ENCODE peak calls at places on chromosome 17, in four cellular contexts. A is OCI-LY7, G is Peyer's patch, P is AG10803. N is an unnamed sample.

GRCh38 chr17:19372439-19372838 is 5.9 kb upstream of the MAPK7 start:
- DNase-seq in A (no peak), G (no peak), P (no peak), N (no peak)

GRCh38 chr17:16938031-16938430 is 33.9 kb downstream of the TNFRSF13B start:
- DNase-seq in A (no peak), G (no peak), P (no peak), N (no peak)

GRCh38 chr17:82380860-82381702 is 9.5 kb downstream of the UTS2R start:
- DNase-seq in A (no peak), G (no peak), P (peak), N (no peak)

GRCh38 chr17:65198653-65199382 is 61.6 kb downstream of the RGS9 start:
- DNase-seq in A (peak), G (no peak), P (peak), N (no peak)

GRCh38 chr17:28745052-28745776 is 1.4 kb downstream of the TRAF4 start:
- DNase-seq in A (peak), G (peak), P (peak), N (no peak)

GRCh38 chr17:29112780-29113295 is 67.4 kb downstream of the MYO18A start:
- DNase-seq in A (no peak), G (no peak), P (peak), N (no peak)

GRCh38 chr17:1640329-1641064 is 5.0 kb downstream of the SCARF1 start:
- DNase-seq in A (no peak), G (no peak), P (no peak), N (no peak)

GRCh38 chr17:77488531-77489238 is 347.9 kb downstream of the SEC14L1 start:
- DNase-seq in A (no peak), G (no peak), P (no peak), N (no peak)

GRCh38 chr17:29225388-29225787 is 21.3 kb upstream of the CRYBA1 start:
- DNase-seq in A (no peak), G (no peak), P (no peak), N (no peak)

GRCh38 chr17:42274273-42274542 is 2.0 kb downstream of the STAT5B start:
- DNase-seq in A (no peak), G (no peak), P (no peak), N (no peak)

GRCh38 chr17:43779145-43780125 is 658 bp upstream of the DUSP3 start:
- DNase-seq in A (no peak), G (no peak), P (no peak), N (no peak)

GRCh38 chr17:9209781-9210370 is 188.6 kb downstream of the NTN1 start:
- DNase-seq in A (no peak), G (peak), P (no peak), N (no peak)

GRCh38 chr17:4920351-4921048 is 11.6 kb upstream of the GP1BA start:
- DNase-seq in A (no peak), G (no peak), P (peak), N (no peak)

GRCh38 chr17:596763-597644 is 117.6 kb downstream of the VPS53 start:
- DNase-seq in A (no peak), G (no peak), P (peak), N (no peak)

GRCh38 chr17:8916470-8916869 is 49.0 kb upstream of the PIK3R6 start:
- DNase-seq in A (no peak), G (no peak), P (no peak), N (no peak)

GRCh38 chr17:56629450-56630187 is 36.1 kb downstream of the NOG start:
- DNase-seq in A (no peak), G (no peak), P (peak), N (peak)

GRCh38 chr17:41298458-41299135 is 4.1 kb downstream of the KRTAP29-1 start:
- DNase-seq in A (no peak), G (no peak), P (no peak), N (no peak)

GRCh38 chr17:57561072-57561861 is 183.8 kb downstream of the CCDC182 start:
- DNase-seq in A (peak), G (no peak), P (no peak), N (no peak)

GRCh38 chr17:82932146-82933005 is 92.6 kb upstream of the ZNF750 start:
- DNase-seq in A (no peak), G (peak), P (peak), N (no peak)

GRCh38 chr17:48238933-48239602 is 131.5 kb downstream of the SNX11 start:
- DNase-seq in A (no peak), G (no peak), P (no peak), N (no peak)

GRCh38 chr17:9238340-9239259 is 217.3 kb downstream of the NTN1 start:
- DNase-seq in A (no peak), G (no peak), P (no peak), N (no peak)

GRCh38 chr17:74742978-74743545 is 5.4 kb upstream of the NHERF1 start:
- DNase-seq in A (no peak), G (no peak), P (no peak), N (no peak)

GRCh38 chr17:76672270-76672851 is 28.8 kb upstream of the ST6GALNAC1 start:
- DNase-seq in A (peak), G (no peak), P (no peak), N (no peak)

GRCh38 chr17:77959216-77959925 is 868 bp downstream of the TNRC6C start:
- DNase-seq in A (peak), G (peak), P (no peak), N (no peak)

GRCh38 chr17:1420981-1421380 is 21.0 kb upstream of the YWHAE start:
- DNase-seq in A (no peak), G (no peak), P (no peak), N (no peak)

GRCh38 chr17:1228752-1229353 is 41.4 kb upstream of the BHLHA9 start:
- DNase-seq in A (no peak), G (peak), P (no peak), N (no peak)

GRCh38 chr17:35238817-35239216 is 4.1 kb upstream of the SLFN5 start:
- DNase-seq in A (no peak), G (no peak), P (peak), N (no peak)

GRCh38 chr17:69060835-69061234 is at the start of gene ABCA9:
- DNase-seq in A (no peak), G (no peak), P (peak), N (no peak)

GRCh38 chr17:59165933-59166342 is 10.4 kb downstream of the PRR11 start:
- DNase-seq in A (peak), G (no peak), P (peak), N (peak)

GRCh38 chr17:21287703-21288449 is 3.4 kb downstream of the MAP2K3 start:
- DNase-seq in A (peak), G (peak), P (peak), N (peak)

GRCh38 chr17:41082565-41083136 is 1.3 kb upstream of the KRTAP4-7 start:
- DNase-seq in A (no peak), G (no peak), P (peak), N (no peak)

GRCh38 chr17:50560185-50560824 is at the start of gene CACNA1G:
- DNase-seq in A (peak), G (peak), P (peak), N (peak)

GRCh38 chr17:35171834-35172233 is 22.4 kb downstream of the SLC35G3 start:
- DNase-seq in A (no peak), G (no peak), P (peak), N (no peak)

GRCh38 chr17:19464033-19465026 is 53.3 kb downstream of the RNF112 start:
- DNase-seq in A (peak), G (no peak), P (peak), N (no peak)

GRCh38 chr17:39924691-39925055 is 2.7 kb downstream of the ORMDL3 start:
- DNase-seq in A (no peak), G (no peak), P (no peak), N (no peak)

GRCh38 chr17:46154151-46154816 is 38.9 kb downstream of the KANSL1 start:
- DNase-seq in A (peak), G (no peak), P (no peak), N (peak)

GRCh38 chr17:27654654-27655524 is 23.9 kb downstream of the LGALS9 start:
- DNase-seq in A (peak), G (peak), P (peak), N (peak)

GRCh38 chr17:77476498-77476897 is 335.7 kb downstream of the SEC14L1 start:
- DNase-seq in A (no peak), G (no peak), P (no peak), N (no peak)

GRCh38 chr17:61250335-61250890 is 149.2 kb upstream of the TBX2 start:
- DNase-seq in A (no peak), G (no peak), P (peak), N (no peak)

DNA sequence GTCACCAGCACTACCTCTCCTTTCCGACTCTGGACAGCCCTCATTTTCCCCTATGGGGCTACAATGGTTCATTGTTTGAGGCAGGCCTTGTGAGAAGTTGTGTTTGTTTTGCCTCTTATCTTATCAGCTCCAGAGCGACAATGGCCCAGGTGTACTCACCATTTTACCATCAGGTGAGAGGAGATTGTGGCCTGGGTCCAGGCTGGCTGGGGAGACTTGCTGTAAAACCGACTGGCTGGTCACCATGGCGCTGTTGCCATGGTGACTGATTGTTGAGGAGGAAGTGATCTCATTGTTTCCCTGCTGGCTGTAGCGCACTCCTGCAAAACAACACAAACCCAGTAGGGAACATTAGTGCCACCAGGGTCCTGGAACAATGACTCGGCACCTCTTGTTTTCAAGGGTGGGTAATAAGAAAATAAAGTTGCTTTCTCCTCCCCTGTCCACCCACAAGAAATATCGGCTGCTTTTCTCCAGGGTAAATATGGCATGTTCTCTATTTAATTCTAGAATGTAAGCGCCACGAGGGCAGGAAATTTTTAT is 34.4 kb downstream of the HNF1B start:
- DNase-seq in A (peak), G (peak), P (peak), N (no peak)
- TF ChIP-seq CTCF in A (no peak), G (no peak), P (no peak), N (no peak)

GRCh38 chr17:31537558-31537957 is 146.1 kb downstream of the RAB11FIP4 start:
- DNase-seq in A (peak), G (no peak), P (peak), N (no peak)

GRCh38 chr17:31538080-31538762 is 146.7 kb downstream of the RAB11FIP4 start:
- DNase-seq in A (peak), G (no peak), P (no peak), N (no peak)

GRCh38 chr17:31544186-31544585 is 152.7 kb downstream of the RAB11FIP4 start:
- DNase-seq in A (peak), G (no peak), P (no peak), N (no peak)

GRCh38 chr17:31540602-31541307 is 149.3 kb downstream of the RAB11FIP4 start:
- DNase-seq in A (no peak), G (no peak), P (no peak), N (no peak)

DNA sequence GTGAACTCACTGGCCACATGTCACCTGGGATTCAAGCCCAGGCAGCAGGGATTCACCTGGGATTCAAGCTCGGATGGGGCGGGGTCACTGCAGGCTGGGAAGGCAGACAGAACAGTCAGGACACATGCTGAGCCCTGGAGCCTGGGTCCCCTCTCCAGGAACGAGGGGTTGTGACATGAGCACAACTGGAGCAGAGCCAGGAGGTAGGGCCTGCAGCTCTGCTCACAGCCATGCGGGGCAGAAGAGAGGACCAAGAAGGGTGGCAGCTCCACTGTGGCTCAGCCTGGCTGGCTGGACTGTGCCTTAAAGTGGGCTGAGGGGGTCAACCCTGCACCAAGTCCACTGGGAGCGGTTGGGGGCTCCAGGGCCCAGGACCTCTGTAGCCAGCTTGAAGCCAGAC is 150.1 kb downstream of the RAB11FIP4 start:
- DNase-seq in A (peak), G (no peak), P (no peak), N (no peak)
- TF ChIP-seq CTCF in A (peak), G (no peak), P (peak), N (no peak)

DNA sequence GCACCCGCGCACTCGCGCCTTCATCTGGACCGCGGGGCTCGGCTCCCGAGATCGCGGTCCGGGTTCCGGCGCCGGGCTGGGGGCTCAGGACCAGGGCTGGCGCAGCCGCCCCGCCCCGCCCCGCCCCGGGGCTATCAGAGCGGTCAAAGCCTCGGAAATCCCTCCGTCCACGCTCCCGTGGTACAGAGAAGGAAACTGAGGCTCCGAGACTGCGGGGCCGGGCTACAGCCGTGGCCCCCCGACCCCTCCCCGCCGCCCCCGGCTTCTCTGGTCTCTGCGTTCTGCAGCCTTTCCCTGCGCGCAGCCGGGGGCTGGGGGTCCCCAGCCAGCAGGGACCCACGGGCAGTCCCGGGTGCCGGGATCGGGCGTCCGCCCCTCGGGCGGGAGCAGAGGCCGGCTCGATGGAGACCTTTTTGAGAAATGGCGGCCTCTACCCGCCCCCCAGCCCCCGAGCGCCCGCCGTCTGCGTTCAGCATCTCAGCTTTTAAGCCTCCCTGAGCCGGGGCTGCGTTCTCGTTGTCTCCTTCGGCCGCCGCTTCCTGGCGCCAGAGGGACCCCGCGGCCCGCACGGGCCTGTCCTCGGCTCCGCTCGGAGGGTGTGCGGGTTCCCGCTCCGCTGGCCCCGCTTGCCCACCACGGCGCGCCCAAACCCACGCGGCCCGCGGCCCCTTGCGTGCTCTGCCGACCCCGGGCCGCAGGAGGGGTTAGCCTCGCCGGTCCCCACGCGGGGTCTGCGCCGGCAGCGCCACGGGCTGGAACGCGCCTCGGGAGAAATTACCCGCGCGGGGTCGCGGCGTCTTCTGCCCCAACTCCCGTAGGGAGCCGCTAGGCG is 1.5 kb upstream of the NPTX1 start:
- DNase-seq in A (no peak), G (no peak), P (peak), N (no peak)
- TF ChIP-seq CTCF in A (no peak), G (no peak), P (peak), N (peak)

DNA sequence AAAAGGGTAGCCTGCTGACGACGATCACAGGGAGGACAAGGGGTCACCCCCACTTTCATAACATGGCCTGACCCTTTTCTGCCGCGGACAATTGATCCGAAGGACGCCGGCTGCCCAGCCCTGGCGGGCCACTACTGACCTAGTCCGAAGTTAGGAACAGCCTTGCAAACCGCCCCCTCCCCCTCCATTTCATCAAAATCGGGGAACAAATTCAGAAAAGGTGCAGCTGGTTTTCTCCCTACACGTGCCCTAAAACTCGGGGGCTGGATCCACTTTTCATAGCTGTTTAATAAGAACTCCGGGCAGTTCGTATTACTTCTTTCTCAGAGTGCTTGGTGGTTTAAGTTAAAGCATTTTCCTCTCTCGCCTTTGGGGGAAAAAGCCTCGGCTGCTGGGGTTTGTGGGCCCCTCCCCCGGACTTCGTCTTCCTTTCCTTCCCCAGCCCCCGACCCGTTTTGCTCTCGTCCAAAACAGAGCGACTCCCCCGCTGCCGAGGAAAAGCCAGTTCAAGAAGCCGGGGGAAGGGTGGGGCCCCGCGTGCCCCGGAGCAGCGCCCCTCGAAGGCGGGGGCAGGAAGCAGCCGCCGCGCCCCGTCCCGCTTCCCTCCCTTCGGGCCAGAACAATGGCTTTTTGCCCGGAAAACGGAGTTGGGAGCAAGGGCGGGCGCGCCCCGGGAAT is 643 bp upstream of the CBX2 start:
- DNase-seq in A (peak), G (no peak), P (peak), N (no peak)
- TF ChIP-seq CTCF in A (peak), G (no peak), P (peak), N (peak)

GRCh38 chr17:53896047-53896446 is 73.3 kb downstream of the KIF2B start:
- DNase-seq in A (peak), G (no peak), P (no peak), N (no peak)
- TF ChIP-seq CTCF in A (no peak), G (no peak), P (no peak), N (no peak)